ENCODE peak calls at places on chromosomes 3 and 15, in six cellular contexts. J is H9; R is mammary epithelial cell; S is thyroid gland; P is CD8-positive, alpha-beta memory T cell; H is fibroblast of lung. V is an unnamed sample.

GRCh38 chr15:79673416-79674123 is 223.2 kb downstream of the MTHFS start:
- DNase-seq in H (peak; percentile 76), S (no peak), J (peak; percentile 49), R (peak; percentile 20), P (no peak), V (peak; percentile 28)

GRCh38 chr15:74988007-74988800 is 7.2 kb upstream of the SCAMP5 start:
- DNase-seq in R (peak; percentile 43), S (peak; percentile 50), H (peak; percentile 13), P (peak; percentile 52), J (peak; percentile 73), V (peak; percentile 30)

GRCh38 chr3:195616681-195617080 is 32.9 kb upstream of the APOD start:
- DNase-seq in P (no peak), S (no peak), R (no peak), H (no peak), J (no peak), V (no peak)

GRCh38 chr3:138971766-138972320 is 24.8 kb downstream of the FOXL2NB start:
- DNase-seq in J (no peak), P (no peak), H (no peak), S (no peak), R (no peak), V (no peak)

GRCh38 chr3:43996379-43997301 is 245.0 kb upstream of the TOPAZ1 start:
- DNase-seq in S (peak; percentile 84), H (no peak), R (peak; percentile 53), P (no peak), J (peak; percentile 61), V (peak; percentile 18)

GRCh38 chr3:177180506-177180905 is 16.8 kb downstream of the TBL1XR1 start:
- DNase-seq in P (no peak), J (no peak), S (no peak), R (no peak), H (no peak), V (no peak)

GRCh38 chr3:54970895-54971294 is 43.0 kb upstream of the LRTM1 start:
- DNase-seq in J (no peak), S (no peak), H (peak; percentile 58), R (no peak), P (no peak), V (no peak)

GRCh38 chr3:87359025-87359424 is 82.6 kb upstream of the POU1F1 start:
- DNase-seq in J (no peak), S (no peak), R (no peak), H (no peak), P (no peak), V (no peak)

GRCh38 chr3:62203152-62203551 is 170.2 kb downstream of the FEZF2 start:
- DNase-seq in H (no peak), J (no peak), R (no peak), P (no peak), S (no peak), V (no peak)

GRCh38 chr15:82060817-82061216 is 15.0 kb upstream of the MEX3B start:
- DNase-seq in S (no peak), H (no peak), J (no peak), P (no peak), R (no peak), V (no peak)

GRCh38 chr15:82062479-82062878 is 16.7 kb upstream of the MEX3B start:
- DNase-seq in P (no peak), S (no peak), J (no peak), H (no peak), R (no peak), V (no peak)

GRCh38 chr15:82056900-82057825 is 11.3 kb upstream of the MEX3B start:
- DNase-seq in J (no peak), R (no peak), H (no peak), S (peak; percentile 11), P (no peak), V (no peak)

GRCh38 chr15:82058026-82058425 is 12.2 kb upstream of the MEX3B start:
- DNase-seq in S (no peak), R (no peak), H (no peak), P (no peak), J (no peak), V (no peak)

GRCh38 chr15:82058517-82059204 is 12.8 kb upstream of the MEX3B start:
- DNase-seq in J (no peak), P (no peak), R (no peak), H (no peak), S (no peak), V (no peak)
- H3K27me3 ChIP-seq in J (peaks cover 10% of the 10 kb centered on the region), P (peaks cover 3% of the 10 kb centered on the region), R (peaks cover 20% of the 10 kb centered on the region), H (peaks cover 21% of the 10 kb centered on the region), S (no peaks in the 10 kb centered on the region), V (peaks cover 3% of the 10 kb centered on the region)

GRCh38 chr3:162743091-162743490 is 1246.5 kb downstream of the OTOL1 start:
- DNase-seq in R (no peak), P (no peak), H (peak; percentile 13), S (no peak), J (no peak), V (no peak)
- H3K4me1 ChIP-seq in R (no peaks in the 10 kb centered on the region), P (no peaks in the 10 kb centered on the region), H (no peaks in the 10 kb centered on the region), S (no peaks in the 10 kb centered on the region), J (peaks cover 5% of the 10 kb centered on the region), V (no peaks in the 10 kb centered on the region)

DNA sequence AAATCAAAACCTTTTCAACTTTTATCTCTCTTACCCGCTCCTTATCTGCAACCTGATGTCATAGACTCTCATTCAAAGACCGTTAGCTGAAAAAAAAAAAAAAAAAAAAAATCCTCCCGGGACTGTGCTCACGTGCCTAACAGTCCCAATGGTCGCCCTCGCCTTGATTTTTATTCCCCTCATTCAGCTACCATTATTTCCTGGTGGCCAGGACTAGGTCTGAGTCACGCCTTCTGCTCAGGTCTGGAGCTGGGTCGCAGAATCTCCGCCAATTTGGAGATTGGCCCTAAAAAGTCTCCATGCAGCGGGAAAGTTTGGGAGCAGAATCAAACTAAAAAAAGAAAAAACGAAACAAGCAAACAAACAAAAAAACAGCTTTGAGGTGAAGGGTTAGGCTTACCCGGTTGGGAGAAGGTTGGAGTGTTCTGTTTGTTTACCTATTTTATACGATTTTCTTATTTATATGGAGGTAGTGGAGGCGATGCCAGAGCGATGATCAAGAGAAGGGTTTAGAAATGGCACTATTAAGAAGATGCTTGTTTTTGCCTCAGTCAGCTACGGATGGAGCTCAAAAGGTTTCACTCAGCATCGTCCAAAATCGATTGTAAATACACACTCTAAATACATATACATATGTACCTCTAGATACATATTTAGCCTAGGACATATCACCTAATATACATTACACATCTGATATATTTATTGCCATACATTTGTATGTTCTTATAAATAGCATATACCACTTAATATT is 51.1 kb downstream of the ZIC4 start:
- DNase-seq in P (no peak), R (no peak), H (no peak), S (no peak), J (no peak), V (no peak)
- H3K27me3 ChIP-seq in P (peaks cover 12% of the 10 kb centered on the region), R (peaks cover 56% of the 10 kb centered on the region), H (peaks cover 64% of the 10 kb centered on the region), S (peaks cover 38% of the 10 kb centered on the region), J (peaks cover 55% of the 10 kb centered on the region), V (peaks cover 100% of the 10 kb centered on the region)

GRCh38 chr3:52278510-52279069 is at the start of gene WDR82:
- DNase-seq in H (peak; percentile 89), P (peak; percentile 97), R (peak; percentile 91), S (peak; percentile 98), J (peak; percentile 97), V (peak; percentile 95)
- H3K4me1 ChIP-seq in H (peaks cover 5% of the 10 kb centered on the region), P (peaks cover 55% of the 10 kb centered on the region), R (peaks cover 21% of the 10 kb centered on the region), S (peaks cover 57% of the 10 kb centered on the region), J (peaks cover 3% of the 10 kb centered on the region), V (no peaks in the 10 kb centered on the region)

GRCh38 chr3:182739619-182740018 is 53.7 kb upstream of the ATP11B start:
- DNase-seq in R (no peak), J (no peak), S (no peak), H (peak; percentile 50), P (no peak), V (no peak)

GRCh38 chr3:182732232-182733015 is 60.9 kb upstream of the ATP11B start:
- DNase-seq in S (no peak), P (no peak), J (no peak), R (no peak), H (no peak), V (no peak)

GRCh38 chr3:182738583-182739514 is 54.5 kb upstream of the ATP11B start:
- DNase-seq in J (no peak), P (no peak), S (no peak), R (peak; percentile 95), H (peak; percentile 9), V (no peak)

GRCh38 chr3:182731764-182732163 is 61.5 kb upstream of the ATP11B start:
- DNase-seq in P (no peak), R (no peak), S (no peak), H (no peak), J (no peak), V (no peak)

GRCh38 chr3:182735672-182736071 is 57.6 kb upstream of the ATP11B start:
- DNase-seq in P (no peak), S (no peak), J (no peak), R (no peak), H (peak; percentile 15), V (no peak)
- H3K27me3 ChIP-seq in P (no peaks in the 10 kb centered on the region), S (no peaks in the 10 kb centered on the region), J (no peaks in the 10 kb centered on the region), R (no peaks in the 10 kb centered on the region), H (peaks cover 5% of the 10 kb centered on the region), V (no peaks in the 10 kb centered on the region)

GRCh38 chr3:42994595-42994994 is 15.5 kb downstream of the GASK1A start:
- DNase-seq in R (no peak), P (no peak), J (no peak), H (no peak), S (no peak), V (no peak)
- H3K4me1 ChIP-seq in R (no peaks in the 10 kb centered on the region), P (no peaks in the 10 kb centered on the region), J (peaks cover 2% of the 10 kb centered on the region), H (no peaks in the 10 kb centered on the region), S (no peaks in the 10 kb centered on the region), V (peaks cover 6% of the 10 kb centered on the region)

GRCh38 chr3:147369671-147370123 is 36.6 kb downstream of the ZIC4 start:
- DNase-seq in S (no peak), P (no peak), J (peak; percentile 58), R (no peak), H (no peak), V (no peak)
- H3K27me3 ChIP-seq in S (peaks cover 29% of the 10 kb centered on the region), P (peaks cover 28% of the 10 kb centered on the region), J (peaks cover 81% of the 10 kb centered on the region), R (peaks cover 59% of the 10 kb centered on the region), H (peaks cover 65% of the 10 kb centered on the region), V (peaks cover 100% of the 10 kb centered on the region)